ENCODE peak calls at places on chromosome 14, in nine cellular contexts. U, C, H, Y, F, S, W, J and T are unnamed samples.

GRCh38 chr14:39488600-39488999 is 56.4 kb upstream of the FBXO33 start:
- DNase-seq in U (peak), C (no peak), H (no peak), Y (no peak), F (no peak), S (no peak), W (peak), J (no peak), T (no peak)

GRCh38 chr14:100587763-100588411 is 670 bp upstream of the BEGAIN start:
- DNase-seq in U (no peak), C (no peak), H (no peak), Y (no peak), F (no peak), S (no peak), W (peak), J (peak), T (no peak)

GRCh38 chr14:89826581-89826980 is 127.9 kb downstream of the EFCAB11 start:
- DNase-seq in U (no peak), C (no peak), H (no peak), Y (no peak), F (no peak), S (no peak), W (no peak), J (no peak), T (no peak)

GRCh38 chr14:32560213-32560857 is 231.2 kb downstream of the AKAP6 start:
- DNase-seq in U (peak), C (peak), H (no peak), Y (no peak), F (peak), S (peak), W (peak), J (no peak), T (peak)

GRCh38 chr14:72916174-72916573 is 10.1 kb upstream of the DCAF4 start:
- DNase-seq in U (no peak), C (no peak), H (no peak), Y (no peak), F (no peak), S (no peak), W (peak), J (no peak), T (no peak)

GRCh38 chr14:31990959-31991541 is 86.1 kb upstream of the ARHGAP5 start:
- DNase-seq in U (no peak), C (no peak), H (no peak), Y (no peak), F (no peak), S (peak), W (no peak), J (no peak), T (no peak)

GRCh38 chr14:96385385-96385784 is 6.5 kb upstream of the AK7 start:
- DNase-seq in U (no peak), C (no peak), H (no peak), Y (no peak), F (no peak), S (no peak), W (no peak), J (no peak), T (no peak)

GRCh38 chr14:103230658-103231334 is 103.2 kb upstream of the EIF5 start:
- DNase-seq in U (no peak), C (no peak), H (no peak), Y (no peak), F (no peak), S (no peak), W (no peak), J (no peak), T (no peak)

GRCh38 chr14:20707622-20708021 is 19.1 kb downstream of the ANG start:
- DNase-seq in U (no peak), C (no peak), H (no peak), Y (no peak), F (no peak), S (peak), W (no peak), J (no peak), T (no peak)

GRCh38 chr14:93727917-93728650 is 60.2 kb downstream of the PRIMA1 start:
- DNase-seq in U (no peak), C (no peak), H (no peak), Y (no peak), F (no peak), S (no peak), W (no peak), J (no peak), T (no peak)

GRCh38 chr14:54450535-54450934 is 9.4 kb upstream of the CNIH1 start:
- DNase-seq in U (no peak), C (peak), H (no peak), Y (no peak), F (peak), S (peak), W (peak), J (no peak), T (no peak)

GRCh38 chr14:95460647-95461478 is 55.6 kb downstream of the SYNE3 start:
- DNase-seq in U (peak), C (no peak), H (no peak), Y (no peak), F (no peak), S (peak), W (peak), J (no peak), T (no peak)